ENCODE peak calls at places on chromosomes 3 and 15, in eight cellular contexts. R is RWPE2, N is pancreas, C is K562, P is T-helper 17 cell, F is testis, X is uterus, H is heart right ventricle. M is an unnamed sample. For H3K9me3, the result is how much of the 10 kb centered on the place peaks cover.

GRCh38 chr15:89090791-89091666 is 2.8 kb downstream of the ABHD2 start:
- DNase-seq in R (no peak), N (no peak), C (peak), P (no peak), F (peak), X (peak), H (peak), M (peak)

GRCh38 chr15:91522609-91523332 is 330.7 kb upstream of the SLCO3A1 start:
- DNase-seq in R (no peak), N (no peak), C (peak), P (no peak), F (no peak), X (no peak), H (peak), M (no peak)

GRCh38 chr3:11482024-11482423 is 161.7 kb downstream of the VGLL4 start:
- DNase-seq in R (no peak), N (peak), C (no peak), P (no peak), F (peak), X (peak), H (peak), M (peak)

GRCh38 chr3:126524429-126524988 is 554 bp downstream of the CHST13 start:
- DNase-seq in R (no peak), N (peak), C (no peak), P (no peak), F (no peak), X (no peak), H (no peak), M (no peak)

GRCh38 chr3:187044206-187044605 is 95.1 kb downstream of the RPL39L start:
- DNase-seq in R (no peak), N (no peak), C (no peak), P (no peak), F (no peak), X (no peak), H (no peak), M (no peak)

GRCh38 chr3:183911087-183911486 is 26.4 kb upstream of the PARL start:
- DNase-seq in R (no peak), N (no peak), C (no peak), P (no peak), F (no peak), X (no peak), H (no peak), M (no peak)

GRCh38 chr15:66961407-66961884 is 104.0 kb upstream of the SMAD3 start:
- DNase-seq in R (peak), N (no peak), C (peak), P (no peak), F (no peak), X (no peak), H (no peak), M (no peak)

GRCh38 chr15:33963831-33964664 is 4.2 kb upstream of the CHRM5 start:
- DNase-seq in R (no peak), N (no peak), C (peak), P (no peak), F (no peak), X (no peak), H (no peak), M (no peak)

GRCh38 chr3:182562274-182562673 is 231.0 kb upstream of the ATP11B start:
- DNase-seq in R (no peak), N (no peak), C (no peak), P (no peak), F (no peak), X (no peak), H (no peak), M (no peak)

GRCh38 chr3:155390361-155390760 is 96.9 kb upstream of the STRIT1 start:
- DNase-seq in R (no peak), N (no peak), C (no peak), P (no peak), F (no peak), X (no peak), H (no peak), M (no peak)

GRCh38 chr3:37183976-37184375 is 9.6 kb upstream of the LRRFIP2 start:
- DNase-seq in R (no peak), N (no peak), C (no peak), P (no peak), F (no peak), X (no peak), H (no peak), M (no peak)

GRCh38 chr3:34183114-34183513 is 384.7 kb downstream of the PDCD6IP start:
- DNase-seq in R (no peak), N (no peak), C (no peak), P (no peak), F (no peak), X (no peak), H (no peak), M (no peak)

GRCh38 chr15:25061808-25062550 is 107.2 kb downstream of the SNRPN start:
- DNase-seq in R (peak), N (no peak), C (no peak), P (no peak), F (no peak), X (peak), H (no peak), M (no peak)

GRCh38 chr3:14540821-14541385 is 761 bp upstream of the GRIP2 start:
- DNase-seq in R (no peak), N (peak), C (no peak), P (no peak), F (no peak), X (no peak), H (no peak), M (no peak)

GRCh38 chr3:52055537-52056351 is 627 bp downstream of the DUSP7 start:
- DNase-seq in R (no peak), N (no peak), C (peak), P (peak), F (no peak), X (peak), H (peak), M (peak)

GRCh38 chr3:50436063-50436674 is 67.3 kb downstream of the CACNA2D2 start:
- DNase-seq in R (no peak), N (peak), C (peak), P (peak), F (peak), X (peak), H (peak), M (peak)

GRCh38 chr15:85274315-85275050 is 105.9 kb upstream of the AKAP13 start:
- DNase-seq in R (no peak), N (no peak), C (no peak), P (no peak), F (no peak), X (no peak), H (no peak), M (no peak)

GRCh38 chr3:114080201-114080600 is 23.7 kb downstream of the QTRT2 start:
- DNase-seq in R (no peak), N (no peak), C (no peak), P (no peak), F (no peak), X (no peak), H (no peak), M (no peak)

GRCh38 chr3:114081022-114081421 is 24.5 kb downstream of the QTRT2 start:
- DNase-seq in R (no peak), N (no peak), C (no peak), P (no peak), F (no peak), X (no peak), H (no peak), M (no peak)

GRCh38 chr3:114078126-114078525 is 21.6 kb downstream of the QTRT2 start:
- DNase-seq in R (no peak), N (no peak), C (no peak), P (no peak), F (no peak), X (no peak), H (no peak), M (no peak)

GRCh38 chr3:114076711-114077110 is 20.2 kb downstream of the QTRT2 start:
- DNase-seq in R (no peak), N (no peak), C (no peak), P (no peak), F (no peak), X (no peak), H (no peak), M (no peak)

GRCh38 chr3:114079761-114080160 is 23.2 kb downstream of the QTRT2 start:
- DNase-seq in R (no peak), N (no peak), C (no peak), P (no peak), F (no peak), X (no peak), H (no peak), M (no peak)
- H3K9me3 ChIP-seq in R (under half), N (under half), C (under half), P (under half), F (under half), X (under half), H (under half), M (under half)

DNA sequence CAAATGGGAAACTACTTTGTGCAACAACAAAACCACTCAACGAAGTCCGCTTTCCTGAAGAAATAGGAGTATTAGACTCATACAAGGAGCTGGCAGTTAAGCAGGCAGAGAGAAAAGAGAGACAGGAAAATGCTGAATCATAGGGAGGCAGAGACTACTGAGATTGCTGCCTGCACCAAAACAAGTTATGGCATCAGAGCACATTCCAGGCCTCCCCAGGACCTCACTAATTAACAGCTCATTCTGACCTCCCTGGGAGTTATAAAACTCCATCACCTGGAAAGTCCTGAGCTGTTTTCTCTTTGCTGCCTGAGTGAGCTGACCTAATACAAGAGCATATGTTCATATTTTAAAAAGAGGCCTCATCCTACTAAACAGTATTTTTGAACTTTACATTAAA is 741.0 kb downstream of the MCTP2 start:
- DNase-seq in R (no peak), N (no peak), C (peak), P (no peak), F (no peak), X (no peak), H (no peak), M (no peak)
- H3K9me3 ChIP-seq in R (under half), N (under half), C (under half), P (under half), F (under half), X (under half), H (under half), M (under half)

GRCh38 chr3:100468676-100469075 is 23.7 kb upstream of the TMEM45A start:
- DNase-seq in R (no peak), N (no peak), C (no peak), P (no peak), F (no peak), X (no peak), H (no peak), M (no peak)
- H3K9me3 ChIP-seq in R (under half), N (under half), C (under half), P (under half), F (under half), X (under half), H (under half), M (under half)

GRCh38 chr3:1943395-1944118 is 155.1 kb upstream of the CNTN4 start:
- DNase-seq in R (no peak), N (no peak), C (no peak), P (no peak), F (no peak), X (no peak), H (no peak), M (no peak)
- H3K9me3 ChIP-seq in R (under half), N (under half), C (under half), P (under half), F (under half), X (under half), H (under half), M (under half)

GRCh38 chr3:100994187-100994586 is 966 bp upstream of the ABI3BP start:
- DNase-seq in R (no peak), N (no peak), C (no peak), P (no peak), F (no peak), X (no peak), H (no peak), M (no peak)

GRCh38 chr3:100988080-100988479 is 5.1 kb downstream of the ABI3BP start:
- DNase-seq in R (no peak), N (no peak), C (no peak), P (no peak), F (no peak), X (no peak), H (no peak), M (no peak)

GRCh38 chr3:100993309-100993708 is at the start of gene ABI3BP:
- DNase-seq in R (peak), N (peak), C (peak), P (no peak), F (peak), X (peak), H (peak), M (peak)

GRCh38 chr3:100994809-100995208 is 1.6 kb upstream of the ABI3BP start:
- DNase-seq in R (no peak), N (no peak), C (no peak), P (no peak), F (no peak), X (no peak), H (no peak), M (no peak)

GRCh38 chr3:100992086-100993033 is 861 bp downstream of the ABI3BP start:
- DNase-seq in R (no peak), N (no peak), C (no peak), P (no peak), F (no peak), X (no peak), H (no peak), M (peak)
- H3K9me3 ChIP-seq in R (under half), N (under half), C (under half), P (under half), F (under half), X (under half), H (under half), M (under half)

GRCh38 chr15:26665950-26666921 is 106.6 kb downstream of the GABRB3 start:
- DNase-seq in R (no peak), N (no peak), C (peak), P (no peak), F (no peak), X (no peak), H (no peak), M (no peak)

GRCh38 chr15:26676115-26676514 is 96.8 kb downstream of the GABRB3 start:
- DNase-seq in R (no peak), N (no peak), C (no peak), P (no peak), F (no peak), X (no peak), H (no peak), M (no peak)

GRCh38 chr15:26674467-26674866 is 98.4 kb downstream of the GABRB3 start:
- DNase-seq in R (no peak), N (no peak), C (no peak), P (no peak), F (no peak), X (no peak), H (no peak), M (no peak)

GRCh38 chr15:26667222-26667988 is 105.5 kb downstream of the GABRB3 start:
- DNase-seq in R (no peak), N (peak), C (no peak), P (no peak), F (no peak), X (no peak), H (peak), M (no peak)

DNA sequence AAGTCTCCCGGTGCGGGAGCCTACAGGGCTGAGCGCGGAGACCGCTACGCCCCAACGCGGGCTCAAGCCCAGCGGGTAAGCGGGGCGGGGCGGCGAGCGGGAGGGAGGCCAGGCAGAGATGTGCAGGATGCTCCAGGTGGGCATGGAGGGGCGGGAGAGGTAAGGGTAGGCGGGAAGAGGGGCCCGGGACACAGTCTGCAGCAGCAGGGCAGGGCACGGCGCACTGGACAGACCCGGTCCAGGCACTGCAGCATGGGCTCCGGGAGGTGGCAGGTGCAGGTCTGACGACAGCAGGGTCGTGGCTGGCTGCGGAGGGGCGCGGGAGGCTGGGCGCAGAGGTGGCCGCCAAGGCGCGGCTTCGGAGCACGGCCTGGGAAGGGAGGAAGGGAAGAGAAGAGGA is 102.8 kb downstream of the GABRB3 start:
- DNase-seq in R (no peak), N (peak), C (no peak), P (no peak), F (no peak), X (no peak), H (no peak), M (no peak)
- H3K9me3 ChIP-seq in R (under half), N (under half), C (under half), P (under half), F (under half), X (under half), H (under half), M (under half)